ENCODE peak calls at places on chromosome X, in eight cellular contexts. One of them, this sample, is unnamed.

GRCh38 chrX:41705680-41706374 is 17.1 kb downstream of the GPR34 start:
- DNase-seq in vagina: no peak
- DNase-seq in NCI-H460: no peak
- DNase-seq in endothelial cell: no peak
- DNase-seq in left lung: no peak
- DNase-seq in AG04449: no peak
- DNase-seq in fibroblast of the conjunctiva: no peak
- DNase-seq in T-cell: no peak
- DNase-seq in this sample: no peak

GRCh38 chrX:53262918-53263394 is 18.4 kb downstream of the IQSEC2 start:
- DNase-seq in fibroblast of the conjunctiva: no peak
- DNase-seq in left lung: no peak
- DNase-seq in T-cell: no peak
- DNase-seq in endothelial cell: no peak
- DNase-seq in NCI-H460: no peak
- DNase-seq in AG04449: no peak
- DNase-seq in vagina: no peak
- DNase-seq in this sample: no peak

GRCh38 chrX:153776611-153777045 is 4.2 kb upstream of the SRPK3 start:
- DNase-seq in fibroblast of the conjunctiva: no peak
- DNase-seq in AG04449: no peak
- DNase-seq in NCI-H460: no peak
- DNase-seq in vagina: no peak
- DNase-seq in T-cell: no peak
- DNase-seq in left lung: no peak
- DNase-seq in endothelial cell: no peak
- DNase-seq in this sample: no peak

GRCh38 chrX:1462596-1463251 is 10.0 kb upstream of the ASMTL start:
- DNase-seq in NCI-H460: peak; percentile 69
- DNase-seq in left lung: peak; percentile 30
- DNase-seq in T-cell: peak; percentile 63
- DNase-seq in endothelial cell: no peak
- DNase-seq in vagina: peak; percentile 74
- DNase-seq in AG04449: peak; percentile 5
- DNase-seq in fibroblast of the conjunctiva: peak; percentile 28
- DNase-seq in this sample: peak; percentile 90

GRCh38 chrX:108261541-108262218 is 170.1 kb downstream of the ATG4A start:
- DNase-seq in NCI-H460: peak; percentile 66
- DNase-seq in fibroblast of the conjunctiva: peak; percentile 92
- DNase-seq in T-cell: no peak
- DNase-seq in AG04449: no peak
- DNase-seq in endothelial cell: no peak
- DNase-seq in left lung: no peak
- DNase-seq in vagina: peak; percentile 40
- DNase-seq in this sample: peak; percentile 83

GRCh38 chrX:11470231-11470630 is 177.0 kb downstream of the AMELX start:
- DNase-seq in left lung: no peak
- DNase-seq in vagina: no peak
- DNase-seq in AG04449: peak; percentile 82
- DNase-seq in NCI-H460: no peak
- DNase-seq in fibroblast of the conjunctiva: peak; percentile 84
- DNase-seq in T-cell: no peak
- DNase-seq in endothelial cell: no peak
- DNase-seq in this sample: peak; percentile 74

GRCh38 chrX:95076449-95076848 is 1402.4 kb downstream of the FAM133A start:
- DNase-seq in vagina: no peak
- DNase-seq in AG04449: no peak
- DNase-seq in fibroblast of the conjunctiva: no peak
- DNase-seq in T-cell: no peak
- DNase-seq in left lung: no peak
- DNase-seq in NCI-H460: peak; percentile 30
- DNase-seq in endothelial cell: peak; percentile 5
- DNase-seq in this sample: peak; percentile 37

GRCh38 chrX:2690856-2691542 is at the start of gene CD99:
- DNase-seq in T-cell: peak; percentile 84
- DNase-seq in fibroblast of the conjunctiva: peak; percentile 75
- DNase-seq in NCI-H460: peak; percentile 74
- DNase-seq in vagina: peak; percentile 92
- DNase-seq in endothelial cell: peak; percentile 91
- DNase-seq in left lung: peak; percentile 89
- DNase-seq in AG04449: no peak
- DNase-seq in this sample: peak; percentile 98

GRCh38 chrX:133171962-133172708 is 46.0 kb downstream of the TFDP3 start:
- DNase-seq in fibroblast of the conjunctiva: no peak
- DNase-seq in NCI-H460: peak; percentile 9
- DNase-seq in AG04449: no peak
- DNase-seq in left lung: no peak
- DNase-seq in vagina: no peak
- DNase-seq in T-cell: no peak
- DNase-seq in endothelial cell: no peak
- DNase-seq in this sample: peak; percentile 41

GRCh38 chrX:19886888-19887531 is 390 bp downstream of the SH3KBP1 start:
- DNase-seq in AG04449: no peak
- DNase-seq in endothelial cell: peak; percentile 18
- DNase-seq in fibroblast of the conjunctiva: no peak
- DNase-seq in vagina: no peak
- DNase-seq in NCI-H460: no peak
- DNase-seq in left lung: no peak
- DNase-seq in T-cell: no peak
- DNase-seq in this sample: peak; percentile 21

GRCh38 chrX:115018040-115018647 is 728 bp upstream of the IL13RA2 start:
- DNase-seq in T-cell: no peak
- DNase-seq in NCI-H460: no peak
- DNase-seq in fibroblast of the conjunctiva: no peak
- DNase-seq in left lung: no peak
- DNase-seq in AG04449: no peak
- DNase-seq in vagina: no peak
- DNase-seq in endothelial cell: no peak
- DNase-seq in this sample: peak; percentile 26

GRCh38 chrX:18895157-18895952 is 88.6 kb downstream of the PHKA2 start:
- DNase-seq in left lung: no peak
- DNase-seq in AG04449: no peak
- DNase-seq in fibroblast of the conjunctiva: peak; percentile 37
- DNase-seq in vagina: no peak
- DNase-seq in endothelial cell: no peak
- DNase-seq in NCI-H460: no peak
- DNase-seq in T-cell: no peak
- DNase-seq in this sample: peak; percentile 59

GRCh38 chrX:136260801-136261200 is 9.6 kb upstream of the MAP7D3 start:
- DNase-seq in fibroblast of the conjunctiva: no peak
- DNase-seq in endothelial cell: no peak
- DNase-seq in NCI-H460: no peak
- DNase-seq in left lung: no peak
- DNase-seq in AG04449: peak; percentile 70
- DNase-seq in vagina: no peak
- DNase-seq in T-cell: no peak
- DNase-seq in this sample: no peak

GRCh38 chrX:140447150-140447549 is 57.7 kb downstream of the SOX3 start:
- DNase-seq in endothelial cell: no peak
- DNase-seq in left lung: no peak
- DNase-seq in T-cell: no peak
- DNase-seq in NCI-H460: no peak
- DNase-seq in AG04449: no peak
- DNase-seq in vagina: no peak
- DNase-seq in fibroblast of the conjunctiva: no peak
- DNase-seq in this sample: no peak

GRCh38 chrX:102599950-102600579 is 750 bp downstream of the ARMCX5 start:
- DNase-seq in left lung: no peak
- DNase-seq in endothelial cell: no peak
- DNase-seq in NCI-H460: no peak
- DNase-seq in AG04449: no peak
- DNase-seq in T-cell: no peak
- DNase-seq in fibroblast of the conjunctiva: peak; percentile 13
- DNase-seq in vagina: no peak
- DNase-seq in this sample: peak; percentile 2

GRCh38 chrX:100449696-100450606 is 39.9 kb upstream of the PCDH19 start:
- DNase-seq in endothelial cell: peak; percentile 3
- DNase-seq in vagina: no peak
- DNase-seq in T-cell: no peak
- DNase-seq in left lung: no peak
- DNase-seq in NCI-H460: peak; percentile 0
- DNase-seq in fibroblast of the conjunctiva: no peak
- DNase-seq in AG04449: no peak
- DNase-seq in this sample: no peak

GRCh38 chrX:56793533-56794320 is 64.7 kb downstream of the NBDY start:
- DNase-seq in NCI-H460: no peak
- DNase-seq in fibroblast of the conjunctiva: no peak
- DNase-seq in T-cell: no peak
- DNase-seq in left lung: peak; percentile 20
- DNase-seq in vagina: peak; percentile 69
- DNase-seq in AG04449: no peak
- DNase-seq in endothelial cell: no peak
- DNase-seq in this sample: no peak

GRCh38 chrX:29397506-29397905 is 810.3 kb downstream of the IL1RAPL1 start:
- DNase-seq in NCI-H460: no peak
- DNase-seq in T-cell: no peak
- DNase-seq in endothelial cell: no peak
- DNase-seq in AG04449: peak; percentile 5
- DNase-seq in fibroblast of the conjunctiva: no peak
- DNase-seq in left lung: no peak
- DNase-seq in vagina: no peak
- DNase-seq in this sample: peak; percentile 69

GRCh38 chrX:130111220-130111934 is 1.1 kb upstream of the ELF4 start:
- DNase-seq in fibroblast of the conjunctiva: no peak
- DNase-seq in vagina: peak; percentile 85
- DNase-seq in T-cell: no peak
- DNase-seq in NCI-H460: no peak
- DNase-seq in AG04449: no peak
- DNase-seq in left lung: no peak
- DNase-seq in endothelial cell: no peak
- DNase-seq in this sample: no peak